ENCODE peak calls at places on chromosomes 16 and 17, in seven cellular contexts. G is stimulated activated CD4-positive, alpha-beta T cell treated with anti-CD3 and anti-CD28 coated beads, Interleukin-2, amount 100 ng/mL, for 48 hours; E is H54; O is NCI-H510A; K is HFFc6; J is prostate gland; D is dermis microvascular lymphatic vessel endothelial cell. X is an unnamed sample.

GRCh38 chr17:31408586-31408985 is 17.1 kb downstream of the RAB11FIP4 start:
- DNase-seq in G (no peak), J (no peak), E (no peak), K (no peak), O (no peak), D (no peak), X (no peak)

GRCh38 chr16:68802190-68802589 is 41.1 kb upstream of the TANGO6 start:
- DNase-seq in G (no peak), O (no peak), J (no peak), D (no peak), E (no peak), K (peak), X (no peak)

GRCh38 chr16:26374279-26374925 is 682.6 kb downstream of the HS3ST4 start:
- DNase-seq in G (no peak), D (no peak), J (no peak), K (no peak), O (no peak), E (no peak), X (no peak)

GRCh38 chr16:83561876-83562275 is 245.9 kb upstream of the HSBP1 start:
- DNase-seq in J (no peak), G (no peak), D (peak), K (no peak), E (peak), O (no peak), X (no peak)

GRCh38 chr16:27238016-27238587 is 30.5 kb downstream of the NSMCE1 start:
- DNase-seq in J (no peak), D (peak), E (no peak), K (no peak), O (peak), G (no peak), X (no peak)

GRCh38 chr16:31357324-31358156 is 2.6 kb downstream of the ITGAX start:
- DNase-seq in D (no peak), K (no peak), E (no peak), J (no peak), G (no peak), O (no peak), X (no peak)

GRCh38 chr16:64498363-64498762 is 623.5 kb downstream of the CDH11 start:
- DNase-seq in G (no peak), K (no peak), E (no peak), O (no peak), D (no peak), J (no peak), X (no peak)

GRCh38 chr16:88390265-88390664 is 7.5 kb downstream of the ZNF469 start:
- DNase-seq in G (no peak), E (no peak), O (no peak), J (no peak), K (no peak), D (no peak), X (no peak)

GRCh38 chr17:8479431-8479947 is 43.8 kb downstream of the NDEL1 start:
- DNase-seq in D (no peak), E (no peak), O (no peak), K (peak), G (no peak), J (no peak), X (no peak)

GRCh38 chr16:66580605-66581209 is 1.4 kb downstream of the CMTM2 start:
- DNase-seq in E (peak), O (no peak), G (no peak), K (peak), D (no peak), J (no peak), X (no peak)

GRCh38 chr16:73093146-73094144 is 45.5 kb upstream of the ZFHX3 start:
- DNase-seq in O (no peak), E (no peak), D (peak), G (no peak), J (no peak), K (no peak), X (no peak)

GRCh38 chr17:65346166-65346565 is 209.0 kb downstream of the RGS9 start:
- DNase-seq in O (no peak), K (no peak), G (no peak), J (no peak), D (no peak), E (no peak), X (no peak)

GRCh38 chr16:67101683-67102082 is 8.1 kb upstream of the PHAF1 start:
- DNase-seq in D (no peak), G (no peak), O (no peak), E (no peak), J (no peak), K (peak), X (no peak)

GRCh38 chr17:16463341-16464000 is 28.5 kb downstream of the LRRC75A start:
- DNase-seq in G (no peak), O (peak), J (no peak), K (peak), D (peak), E (no peak), X (peak)

GRCh38 chr17:10547351-10547750 is 2.1 kb downstream of the MYH2 start:
- DNase-seq in G (no peak), D (no peak), J (no peak), K (no peak), E (no peak), O (no peak), X (no peak)

GRCh38 chr17:32803544-32803943 is 73.4 kb downstream of the MYO1D start:
- DNase-seq in D (peak), G (no peak), K (no peak), O (no peak), E (no peak), J (no peak), X (no peak)

GRCh38 chr17:4543557-4544026 is 11.6 kb downstream of the MYBBP1A start:
- DNase-seq in G (no peak), E (no peak), O (no peak), D (no peak), J (no peak), K (no peak), X (no peak)

GRCh38 chr16:89722392-89723278 is 1.3 kb downstream of the ZNF276 start:
- DNase-seq in K (no peak), E (no peak), G (peak), J (peak), O (no peak), D (peak), X (no peak)

GRCh38 chr16:55368205-55368604 is 44.2 kb downstream of the IRX6 start:
- DNase-seq in D (no peak), J (no peak), E (no peak), K (no peak), O (no peak), G (no peak), X (no peak)

GRCh38 chr17:46192484-46193245 is 564 bp downstream of the KANSL1 start:
- DNase-seq in J (peak), O (peak), G (peak), D (peak), E (peak), K (peak), X (peak)

GRCh38 chr16:19677403-19677802 is 40.6 kb downstream of the KNOP1 start:
- DNase-seq in J (no peak), D (no peak), K (no peak), O (no peak), G (no peak), E (no peak), X (no peak)

GRCh38 chr16:27982184-27982583 is 81.3 kb downstream of the GSG1L start:
- DNase-seq in O (no peak), K (no peak), D (no peak), J (no peak), E (no peak), G (no peak), X (no peak)

GRCh38 chr17:59607817-59608403 is 11.8 kb upstream of the CLTC start:
- DNase-seq in E (no peak), D (peak), J (no peak), G (peak), K (no peak), O (no peak), X (no peak)

GRCh38 chr16:31333686-31334649 is 21.0 kb upstream of the ITGAX start:
- DNase-seq in K (peak), E (no peak), G (no peak), O (no peak), J (no peak), D (peak), X (peak)

GRCh38 chr17:28726396-28726911 is 421 bp upstream of the TLCD1 start:
- DNase-seq in E (peak), J (peak), G (peak), K (peak), O (peak), D (peak), X (peak)

GRCh38 chr16:74449470-74449869 is 28.2 kb upstream of the CLEC18B start:
- DNase-seq in K (peak), D (peak), G (no peak), O (no peak), J (no peak), E (peak), X (no peak)

GRCh38 chr16:11224096-11224893 is 31.7 kb downstream of the SOCS1 start:
- DNase-seq in E (no peak), G (peak), O (no peak), K (no peak), J (peak), D (no peak), X (no peak)

GRCh38 chr17:41910701-41911391 is 7.9 kb downstream of the ACLY start:
- DNase-seq in J (no peak), D (peak), O (no peak), E (peak), G (no peak), K (peak), X (no peak)

GRCh38 chr16:51343411-51343810 is 192.3 kb upstream of the SALL1 start:
- DNase-seq in D (no peak), E (no peak), K (no peak), O (no peak), G (no peak), J (no peak), X (no peak)

GRCh38 chr17:80270836-80271235 is 10.2 kb downstream of the RNF213 start:
- DNase-seq in J (no peak), G (peak), E (no peak), K (peak), O (no peak), D (peak), X (peak)

GRCh38 chr16:49620158-49620867 is 235.6 kb downstream of the ZNF423 start:
- DNase-seq in O (no peak), K (peak), G (no peak), E (peak), D (peak), J (no peak), X (no peak)

GRCh38 chr17:45964634-45965033 is 34.4 kb upstream of the STH start:
- DNase-seq in O (no peak), G (no peak), E (no peak), K (no peak), D (no peak), J (no peak), X (no peak)